ENCODE peak calls at places on chromosome 6, in five cellular contexts. D is NCI-H2081 treated with DMSO at 0.1 percent for 48 hours; Z is stimulated activated CD8-positive, alpha-beta memory T cell treated with anti-CD3 and anti-CD28 coated beads, Interleukin-2, amount 100 ng/mL, for 1 hour; B is T-helper 17 cell; F is osteocyte. J is an unnamed sample.
A peak's percentile ranks its signal among the peaks of the same experiment; 100 is the strongest.

GRCh38 chr6:113672691-113673149 is 184.4 kb upstream of the MARCKS start:
- DNase-seq in F (no peak), B (no peak), Z (no peak), D (no peak), J (no peak)

GRCh38 chr6:127475135-127475822 is 16.1 kb upstream of the KIAA0408 start:
- DNase-seq in F (no peak), B (no peak), D (no peak), Z (no peak), J (no peak)

GRCh38 chr6:89044988-89045387 is 35.6 kb upstream of the PNRC1 start:
- DNase-seq in Z (no peak), F (no peak), D (no peak), B (no peak), J (no peak)

GRCh38 chr6:43798688-43799444 is 28.9 kb downstream of the VEGFA start:
- DNase-seq in B (no peak), Z (no peak), D (no peak), F (no peak), J (no peak)

GRCh38 chr6:119609865-119610264 is 260.3 kb upstream of the MAN1A1 start:
- DNase-seq in D (no peak), B (no peak), Z (no peak), F (no peak), J (no peak)

GRCh38 chr6:15907914-15908518 is 220.9 kb upstream of the MYLIP start:
- DNase-seq in F (no peak), Z (no peak), B (no peak), D (no peak), J (no peak)

GRCh38 chr6:161101517-161101916 is 109.9 kb downstream of the MAP3K4 start:
- DNase-seq in B (no peak), F (no peak), Z (no peak), D (no peak), J (no peak)

GRCh38 chr6:73768630-73769029 is 72.6 kb downstream of the CD109 start:
- DNase-seq in D (no peak), Z (no peak), F (no peak), B (no peak), J (no peak)

GRCh38 chr6:51983564-51983963 is 103.8 kb downstream of the PKHD1 start:
- DNase-seq in D (no peak), F (no peak), B (no peak), Z (no peak), J (no peak)

GRCh38 chr6:158467923-158468322 is 92.0 kb upstream of the TMEM181 start:
- DNase-seq in Z (no peak), B (no peak), D (peak; percentile 46), F (no peak), J (no peak)

GRCh38 chr6:34912715-34913464 is 23.8 kb downstream of the ANKS1A start:
- DNase-seq in B (no peak), F (no peak), Z (no peak), D (no peak), J (no peak)

GRCh38 chr6:7803219-7803618 is 77.3 kb downstream of the BMP6 start:
- DNase-seq in B (no peak), D (no peak), F (no peak), Z (no peak), J (no peak)

GRCh38 chr6:17278289-17279061 is 2.7 kb upstream of the RBM24 start:
- DNase-seq in B (no peak), D (no peak), Z (no peak), F (no peak), J (no peak)

GRCh38 chr6:135221042-135221441 is 39.9 kb downstream of the MYB start:
- DNase-seq in B (no peak), Z (no peak), D (no peak), F (no peak), J (no peak)

GRCh38 chr6:6712258-6712978 is 123.9 kb downstream of the LY86 start:
- DNase-seq in F (no peak), Z (no peak), B (no peak), D (no peak), J (no peak)

GRCh38 chr6:100678027-100678426 is 203.1 kb downstream of the ASCC3 start:
- DNase-seq in Z (no peak), D (no peak), B (no peak), F (no peak), J (no peak)

GRCh38 chr6:109397020-109397419 is 14.8 kb upstream of the CD164 start:
- DNase-seq in F (no peak), D (no peak), Z (no peak), B (no peak), J (no peak)

GRCh38 chr6:128482642-128483041 is 37.8 kb downstream of the PTPRK start:
- DNase-seq in F (no peak), B (no peak), D (no peak), Z (no peak), J (no peak)

GRCh38 chr6:159790947-159791598 is 806 bp downstream of the MRPL18 start:
- DNase-seq in B (no peak), D (no peak), F (no peak), Z (no peak), J (no peak)

GRCh38 chr6:52508261-52508739 is 68.6 kb downstream of the TRAM2 start:
- DNase-seq in D (no peak), B (no peak), F (no peak), Z (no peak), J (no peak)

GRCh38 chr6:31725502-31726350 is 2.6 kb downstream of the MPIG6B start:
- DNase-seq in D (no peak), F (no peak), B (no peak), Z (no peak), J (no peak)

GRCh38 chr6:47080083-47080596 is 38.0 kb upstream of the ADGRF1 start:
- DNase-seq in D (no peak), B (no peak), Z (no peak), F (no peak), J (no peak)

GRCh38 chr6:5261545-5262109 is 314 bp downstream of the FARS2 start:
- DNase-seq in D (no peak), F (no peak), B (no peak), Z (no peak), J (no peak)

GRCh38 chr6:152054441-152054840 is 247.0 kb downstream of the ESR1 start:
- DNase-seq in F (no peak), D (no peak), Z (no peak), B (no peak), J (no peak)

GRCh38 chr6:135257641-135258405 is 76.7 kb downstream of the MYB start:
- DNase-seq in D (no peak), Z (no peak), F (peak; percentile 10), B (no peak), J (no peak)

GRCh38 chr6:166836785-166837718 is 119.3 kb downstream of the RNASET2 start:
- DNase-seq in D (no peak), Z (no peak), B (no peak), F (peak; percentile 76), J (no peak)

GRCh38 chr6:39792501-39793450 is 600 bp downstream of the DAAM2 start:
- DNase-seq in D (no peak), B (no peak), Z (no peak), F (no peak), J (no peak)

GRCh38 chr6:38220069-38220723 is 400.7 kb downstream of the ZFAND3 start:
- DNase-seq in F (no peak), B (no peak), D (no peak), Z (no peak), J (no peak)

GRCh38 chr6:81105998-81106397 is 646.5 kb downstream of the TENT5A start:
- DNase-seq in Z (no peak), B (no peak), D (no peak), F (no peak), J (no peak)

GRCh38 chr6:88377976-88378580 is 211.9 kb upstream of the CNR1 start:
- DNase-seq in Z (no peak), F (no peak), B (no peak), D (no peak), J (no peak)